ENCODE peak calls at places on chromosomes 11 and 22, in four cellular contexts. U, O, Y and T are unnamed samples.

GRCh38 chr11:78147807-78148206 is 8.4 kb upstream of the ALG8 start:
- DNase-seq in Y (no peak), O (no peak), U (no peak), T (no peak)

GRCh38 chr11:79018371-79018849 is 422.4 kb downstream of the TENM4 start:
- DNase-seq in U (peak; percentile 2), O (no peak), Y (no peak), T (no peak)

GRCh38 chr11:100445231-100445735 is 241.8 kb upstream of the ARHGAP42 start:
- DNase-seq in O (peak; percentile 31), Y (peak; percentile 62), U (no peak), T (no peak)

GRCh38 chr11:9529333-9529648 is 44.2 kb upstream of the WEE1 start:
- DNase-seq in Y (peak; percentile 61), U (no peak), O (no peak), T (peak; percentile 29)

GRCh38 chr11:86977441-86978050 is 22.4 kb upstream of the FZD4 start:
- DNase-seq in O (no peak), U (no peak), Y (no peak), T (no peak)

GRCh38 chr11:122305426-122305825 is 189.4 kb upstream of the BLID start:
- DNase-seq in Y (no peak), U (no peak), O (peak; percentile 26), T (no peak)

GRCh38 chr11:71272161-71272560 is 19.8 kb upstream of the SHANK2 start:
- DNase-seq in Y (no peak), O (no peak), U (no peak), T (no peak)

GRCh38 chr11:75490221-75491181 is 35.2 kb downstream of the GDPD5 start:
- DNase-seq in U (peak; percentile 40), Y (no peak), O (no peak), T (no peak)

GRCh38 chr11:97883086-97883485 is 1137.7 kb upstream of the CNTN5 start:
- DNase-seq in U (no peak), Y (no peak), O (no peak), T (no peak)

GRCh38 chr11:77107950-77108349 is 5.3 kb downstream of the OMP start:
- DNase-seq in U (peak; percentile 67), O (peak; percentile 89), Y (peak; percentile 81), T (peak; percentile 58)

GRCh38 chr11:235180-235997 is 753 bp downstream of the SIRT3 start:
- DNase-seq in O (no peak), Y (no peak), U (no peak), T (no peak)

GRCh38 chr11:24386551-24387404 is 110.1 kb upstream of the LUZP2 start:
- DNase-seq in Y (no peak), O (no peak), U (peak; percentile 10), T (no peak)

GRCh38 chr22:42906605-42907338 is 49.7 kb upstream of the ARFGAP3 start:
- DNase-seq in O (peak; percentile 66), U (no peak), Y (no peak), T (no peak)

GRCh38 chr11:15374418-15374817 is 259.7 kb downstream of the INSC start:
- DNase-seq in U (no peak), Y (no peak), O (no peak), T (no peak)

GRCh38 chr22:45740236-45740635 is 68.6 kb downstream of the ATXN10 start:
- DNase-seq in O (no peak), U (no peak), Y (no peak), T (no peak)

GRCh38 chr11:127345819-127346459 is 345.4 kb upstream of the KIRREL3 start:
- DNase-seq in O (peak; percentile 58), Y (no peak), U (peak; percentile 5), T (no peak)

GRCh38 chr22:20226077-20226716 is 41.9 kb downstream of the RTN4R start:
- DNase-seq in O (no peak), U (no peak), Y (no peak), T (no peak)

GRCh38 chr11:15113381-15113780 is 1.3 kb upstream of the INSC start:
- DNase-seq in Y (no peak), O (no peak), U (no peak), T (no peak)

GRCh38 chr11:65184146-65184545 is 2.4 kb downstream of the CAPN1 start:
- DNase-seq in Y (peak; percentile 24), O (peak; percentile 48), U (no peak), T (no peak)

GRCh38 chr11:121459413-121460041 is 6.8 kb upstream of the SORL1-AS1 start:
- DNase-seq in Y (no peak), O (no peak), U (no peak), T (no peak)

GRCh38 chr11:121048464-121049233 is 24.7 kb downstream of the TBCEL start:
- DNase-seq in O (no peak), U (no peak), Y (no peak), T (no peak)

GRCh38 chr22:37824674-37825641 is 1.8 kb downstream of the GALR3 start:
- DNase-seq in U (no peak), Y (no peak), O (peak; percentile 49), T (no peak)

GRCh38 chr11:121829159-121829643 is 286.8 kb downstream of the BLID start:
- DNase-seq in O (no peak), Y (no peak), U (peak; percentile 27), T (no peak)

GRCh38 chr11:123233978-123234340 is 38.9 kb upstream of the CLMP start:
- DNase-seq in U (no peak), O (no peak), Y (no peak), T (no peak)

GRCh38 chr22:28711820-28712777 is 29.5 kb downstream of the CHEK2 start:
- DNase-seq in O (no peak), U (peak; percentile 58), Y (no peak), T (no peak)

DNA sequence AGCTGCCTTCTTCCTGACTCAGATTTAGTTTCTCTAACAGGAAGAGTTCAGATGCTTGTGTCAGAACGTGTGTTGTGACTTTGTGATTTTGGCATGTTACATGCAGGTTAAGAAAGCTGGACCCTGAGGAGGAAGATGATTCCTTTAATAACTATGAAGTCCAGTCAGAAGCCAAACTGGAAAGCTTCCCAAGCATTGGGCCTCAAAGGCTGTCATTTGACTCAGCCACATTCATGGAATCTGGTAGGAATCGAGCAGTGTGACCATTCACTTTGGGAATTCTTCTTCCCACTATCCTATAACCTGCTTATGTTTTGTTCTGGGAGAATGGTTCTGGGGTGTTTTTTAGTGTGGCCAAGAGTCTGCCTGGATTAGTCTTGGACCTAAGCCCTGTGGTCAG is 48.0 kb downstream of the CABIN1 start:
- DNase-seq in Y (no peak), U (no peak), O (no peak), T (no peak)
- H3K36me3 ChIP-seq in Y (peaks cover 96% of the 10 kb centered on the region), U (peaks cover 89% of the 10 kb centered on the region), O (no peaks in the 10 kb centered on the region), T (peaks cover 58% of the 10 kb centered on the region)

GRCh38 chr11:3675971-3676370 is 4.8 kb upstream of the CHRNA10 start:
- DNase-seq in U (no peak), Y (no peak), O (no peak), T (no peak)
- H3K36me3 ChIP-seq in U (peaks cover 99% of the 10 kb centered on the region), Y (peaks cover 100% of the 10 kb centered on the region), O (no peaks in the 10 kb centered on the region), T (peaks cover 51% of the 10 kb centered on the region)

DNA sequence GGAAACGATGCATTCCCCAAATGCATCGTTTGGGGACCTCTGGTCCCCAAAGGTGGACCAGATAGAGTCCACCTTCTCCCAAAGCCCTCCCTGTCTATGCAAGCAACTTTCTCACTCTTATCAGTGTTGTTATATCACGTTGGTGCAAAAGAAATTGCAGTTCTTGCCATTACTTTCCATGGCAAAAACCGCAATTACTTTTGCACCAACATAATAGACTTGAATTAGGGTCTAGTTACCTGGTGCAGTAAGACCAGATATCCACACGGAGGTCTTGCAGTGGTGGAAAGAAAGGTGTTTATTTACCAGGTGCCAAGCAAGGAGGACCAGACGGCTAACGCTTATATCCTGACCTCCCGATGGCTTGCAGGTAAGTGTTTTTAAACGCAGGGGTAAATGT is 129.0 kb downstream of the MIAT start:
- DNase-seq in U (no peak), Y (no peak), O (no peak), T (no peak)
- H3K36me3 ChIP-seq in U (no peaks in the 10 kb centered on the region), Y (peaks cover 38% of the 10 kb centered on the region), O (no peaks in the 10 kb centered on the region), T (no peaks in the 10 kb centered on the region)

GRCh38 chr11:128506999-128507591 is 80.3 kb downstream of the ETS1 start:
- DNase-seq in Y (peak; percentile 81), U (peak; percentile 75), O (peak; percentile 60), T (peak; percentile 77)
- H3K36me3 ChIP-seq in Y (peaks cover 11% of the 10 kb centered on the region), U (peaks cover 36% of the 10 kb centered on the region), O (no peaks in the 10 kb centered on the region), T (peaks cover 6% of the 10 kb centered on the region)

GRCh38 chr22:40416267-40416570 is 45.8 kb downstream of the SGSM3 start:
- DNase-seq in Y (no peak), U (no peak), O (no peak), T (no peak)
- H3K36me3 ChIP-seq in Y (peaks cover 68% of the 10 kb centered on the region), U (peaks cover 76% of the 10 kb centered on the region), O (no peaks in the 10 kb centered on the region), T (peaks cover 51% of the 10 kb centered on the region)

GRCh38 chr11:63641727-63642126 is 27.5 kb upstream of the PLAAT3 start:
- DNase-seq in O (no peak), U (no peak), Y (no peak), T (no peak)

GRCh38 chr11:63639195-63639832 is 25.1 kb upstream of the PLAAT3 start:
- DNase-seq in O (no peak), Y (no peak), U (peak; percentile 40), T (no peak)

GRCh38 chr11:63643205-63643604 is 28.0 kb downstream of the ATL3 start:
- DNase-seq in Y (no peak), O (no peak), U (no peak), T (no peak)
- H3K36me3 ChIP-seq in Y (peaks cover 82% of the 10 kb centered on the region), O (no peaks in the 10 kb centered on the region), U (peaks cover 89% of the 10 kb centered on the region), T (peaks cover 20% of the 10 kb centered on the region)

GRCh38 chr11:34147581-34147980 is 42.2 kb downstream of the NAT10 start:
- DNase-seq in Y (no peak), U (no peak), O (no peak), T (no peak)

GRCh38 chr11:34149274-34149673 is 43.8 kb downstream of the NAT10 start:
- DNase-seq in O (no peak), U (no peak), Y (no peak), T (no peak)

GRCh38 chr11:34146866-34147265 is 41.4 kb downstream of the NAT10 start:
- DNase-seq in U (no peak), O (no peak), Y (no peak), T (no peak)

GRCh38 chr11:34149786-34150185 is 44.4 kb downstream of the NAT10 start:
- DNase-seq in O (no peak), Y (no peak), U (no peak), T (no peak)

DNA sequence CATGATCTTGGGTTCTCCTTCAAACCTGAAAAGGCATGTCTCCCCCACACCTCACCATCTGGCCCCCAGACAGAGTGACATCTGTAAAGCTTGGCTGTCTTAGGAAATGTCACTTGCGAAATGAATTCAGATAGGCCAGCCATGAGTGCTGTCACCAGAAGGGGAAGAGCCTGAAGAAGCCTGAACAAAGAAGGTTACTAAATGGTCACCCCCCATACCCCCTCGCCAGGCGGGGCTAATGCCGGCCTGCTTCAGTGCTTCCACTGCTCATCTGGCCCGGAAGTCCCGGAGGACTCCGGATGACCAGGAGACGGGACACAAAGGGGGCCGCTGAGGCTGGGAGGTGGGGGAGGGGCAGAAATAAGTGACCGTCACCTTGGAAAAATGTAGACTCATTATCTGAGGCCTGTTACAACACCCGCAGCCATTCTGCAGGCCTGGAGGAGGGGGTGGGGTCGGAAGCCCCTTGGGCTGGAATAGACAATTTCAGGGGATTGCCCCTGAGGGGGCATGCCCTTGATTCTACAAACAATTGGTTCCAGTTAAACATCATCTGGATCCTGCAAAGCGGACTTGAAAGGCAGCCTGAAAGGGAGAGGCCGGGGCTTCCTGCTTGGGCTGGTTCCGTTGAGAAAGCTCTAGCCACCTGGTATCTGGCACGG is 43.2 kb downstream of the NAT10 start:
- DNase-seq in Y (no peak), U (no peak), O (no peak), T (no peak)
- H3K36me3 ChIP-seq in Y (peaks cover 99% of the 10 kb centered on the region), U (peaks cover 67% of the 10 kb centered on the region), O (no peaks in the 10 kb centered on the region), T (peaks cover 61% of the 10 kb centered on the region)

GRCh38 chr22:22408731-22409696 is 99.5 kb downstream of the ZNF280B start:
- DNase-seq in Y (no peak), O (peak; percentile 69), U (no peak), T (no peak)
- H3K36me3 ChIP-seq in Y (no peaks in the 10 kb centered on the region), O (no peaks in the 10 kb centered on the region), U (no peaks in the 10 kb centered on the region), T (no peaks in the 10 kb centered on the region)